ENCODE peak calls at places on chromosomes 13 and 19, in five cellular contexts. C is mesenchymal stem cell, E is HCT116, Z is keratinocyte, X is IMR-90. M is an unnamed sample.

GRCh38 chr19:722553-723101 is 13.9 kb downstream of the PALM start:
- DNase-seq in C (no peak), E (no peak), Z (no peak), X (no peak), M (no peak)

GRCh38 chr13:95627590-95627989 is 16.9 kb downstream of the DZIP1 start:
- DNase-seq in C (peak; percentile 14), E (no peak), Z (no peak), X (peak; percentile 79), M (no peak)

GRCh38 chr13:29905845-29906244 is 55.4 kb upstream of the UBL3 start:
- DNase-seq in C (peak; percentile 35), E (no peak), Z (no peak), X (peak; percentile 56), M (no peak)

GRCh38 chr13:97344250-97345175 is 89.5 kb upstream of the RAP2A start:
- DNase-seq in C (peak; percentile 70), E (peak; percentile 49), Z (no peak), X (peak; percentile 61), M (no peak)

GRCh38 chr13:113835461-113836274 is 28.2 kb downstream of the GAS6 start:
- DNase-seq in C (peak; percentile 65), E (no peak), Z (no peak), X (peak; percentile 79), M (no peak)

GRCh38 chr13:39023761-39024160 is 14.1 kb downstream of the PROSER1 start:
- DNase-seq in C (peak; percentile 84), E (no peak), Z (no peak), X (peak; percentile 54), M (no peak)

GRCh38 chr19:58054792-58055482 is 4.1 kb upstream of the ZNF135 start:
- DNase-seq in C (no peak), E (no peak), Z (no peak), X (peak; percentile 2), M (no peak)

GRCh38 chr13:70505809-70506208 is 397.6 kb upstream of the KLHL1 start:
- DNase-seq in C (no peak), E (no peak), Z (no peak), X (no peak), M (no peak)

GRCh38 chr13:64928704-64929499 is 2301.2 kb downstream of the PCDH9 start:
- DNase-seq in C (peak; percentile 91), E (peak; percentile 42), Z (no peak), X (peak; percentile 86), M (no peak)

GRCh38 chr13:109366521-109366920 is 419.9 kb downstream of the IRS2 start:
- DNase-seq in C (no peak), E (no peak), Z (no peak), X (peak; percentile 22), M (no peak)

GRCh38 chr13:41568990-41569387 is 111.6 kb downstream of the RGCC start:
- DNase-seq in C (no peak), E (no peak), Z (no peak), X (peak; percentile 70), M (no peak)

GRCh38 chr13:46866150-46866549 is 30.7 kb downstream of the HTR2A start:
- DNase-seq in C (peak; percentile 96), E (no peak), Z (peak; percentile 2), X (peak; percentile 63), M (peak; percentile 94)

GRCh38 chr13:112733661-112734379 is 44.0 kb downstream of the ATP11A start:
- DNase-seq in C (no peak), E (no peak), Z (no peak), X (no peak), M (no peak)

GRCh38 chr19:38676023-38676877 is 28.8 kb downstream of the ACTN4 start:
- DNase-seq in C (peak; percentile 94), E (no peak), Z (no peak), X (peak; percentile 78), M (no peak)

GRCh38 chr19:55249841-55250240 is 9.0 kb downstream of the PPP6R1 start:
- DNase-seq in C (no peak), E (no peak), Z (no peak), X (no peak), M (no peak)

GRCh38 chr13:23918208-23918607 is 20.9 kb upstream of the C1QTNF9B start:
- DNase-seq in C (no peak), E (no peak), Z (no peak), X (peak; percentile 38), M (peak; percentile 26)

GRCh38 chr19:29372921-29373797 is 152.6 kb upstream of the VSTM2B start:
- DNase-seq in C (no peak), E (no peak), Z (no peak), X (no peak), M (no peak)

GRCh38 chr19:5994407-5995165 is 16.6 kb upstream of the RANBP3 start:
- DNase-seq in C (no peak), E (no peak), Z (no peak), X (no peak), M (no peak)
- H3K9ac ChIP-seq in C (no peak overlapping the region), E (no peak overlapping the region), Z (no peak overlapping the region), X (no peak overlapping the region), M (no peak overlapping the region)

GRCh38 chr13:37870895-37871550 is 1.5 kb upstream of the TRPC4 start:
- DNase-seq in C (peak; percentile 81), E (no peak), Z (no peak), X (peak; percentile 79), M (no peak)
- H3K9ac ChIP-seq in C (peak overlapping the region; percentile 48), E (no peak overlapping the region), Z (no peak overlapping the region), X (no peak overlapping the region), M (no peak overlapping the region)

DNA sequence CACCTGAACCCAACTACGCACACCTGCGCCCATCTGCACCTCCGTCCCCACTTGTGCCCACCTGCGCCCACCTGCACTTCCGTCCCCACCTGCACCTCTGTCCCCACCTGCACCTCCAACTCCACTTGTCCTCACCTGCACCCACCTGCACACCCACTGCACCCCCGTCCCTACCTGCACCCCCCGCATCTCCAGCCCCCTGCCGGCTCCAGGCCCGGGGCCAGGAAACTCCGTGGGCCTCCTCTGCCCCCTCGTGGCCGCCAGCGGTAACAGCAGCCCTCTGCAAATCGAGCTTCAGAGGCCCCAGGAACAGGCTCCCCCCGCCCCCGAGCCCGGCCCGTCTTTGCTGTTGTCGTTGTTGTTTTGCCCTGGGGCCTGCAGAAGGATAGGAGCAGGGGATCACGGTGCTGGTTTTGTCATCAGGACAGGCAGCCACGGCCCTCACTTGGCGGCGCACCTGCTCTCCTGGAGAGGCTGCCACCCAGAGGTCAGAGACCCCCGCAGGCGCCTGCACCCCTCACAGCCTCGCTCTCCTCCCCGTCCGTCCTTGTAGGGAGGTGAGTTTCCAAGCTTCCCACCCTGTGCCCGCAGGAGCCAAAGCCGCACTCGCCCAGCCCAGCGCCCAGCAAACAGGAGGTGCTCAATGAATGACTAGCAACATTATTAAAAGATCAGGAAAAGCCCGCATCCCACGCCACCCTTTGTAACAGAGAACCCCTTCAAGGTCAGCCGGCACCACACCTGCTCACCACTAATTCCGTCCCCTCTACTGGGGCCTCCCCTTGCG is 65.4 kb downstream of the GNG7 start:
- DNase-seq in C (peak; percentile 52), E (no peak), Z (no peak), X (peak; percentile 31), M (no peak)
- H3K9ac ChIP-seq in C (no peak overlapping the region), E (no peak overlapping the region), Z (no peak overlapping the region), X (no peak overlapping the region), M (no peak overlapping the region)

DNA sequence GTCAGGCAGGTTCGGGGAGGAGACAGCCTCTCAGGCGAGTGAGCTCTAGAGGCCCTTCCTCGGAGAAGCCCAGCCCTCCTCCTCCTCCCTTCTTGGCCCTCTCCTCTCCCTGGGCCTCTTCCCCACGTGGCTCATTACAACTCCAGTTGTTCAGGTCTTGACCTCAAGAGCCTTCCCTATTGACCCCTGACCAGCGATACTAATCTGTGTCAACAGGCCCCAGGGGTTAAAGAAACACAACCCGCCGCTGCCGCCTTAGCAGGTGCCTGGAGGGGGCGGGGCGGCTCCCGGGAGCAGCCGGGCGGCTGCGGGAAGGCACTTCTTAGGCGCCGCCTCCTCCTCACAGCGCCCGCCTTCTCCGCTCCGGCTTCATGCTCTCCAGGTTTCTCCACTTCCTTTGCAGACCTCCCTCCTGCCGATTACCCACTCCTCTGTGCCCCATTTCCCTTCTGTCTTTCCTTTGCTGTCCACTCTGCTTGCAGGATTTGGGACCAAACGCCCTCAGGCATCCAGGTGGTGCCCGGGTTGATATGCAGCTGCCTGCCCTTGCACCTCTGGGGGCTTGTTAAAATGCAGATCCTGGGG is 51.0 kb downstream of the LYL1 start:
- DNase-seq in C (peak; percentile 38), E (no peak), Z (no peak), X (peak; percentile 24), M (no peak)
- H3K9ac ChIP-seq in C (peak overlapping the region; percentile 87), E (peak overlapping the region; percentile 81), Z (no peak overlapping the region), X (peak overlapping the region; percentile 35), M (peak overlapping the region; percentile 49)

GRCh38 chr13:21123956-21124355 is 52.4 kb downstream of the SKA3 start:
- DNase-seq in C (no peak), E (no peak), Z (no peak), X (no peak), M (no peak)
- H3K9ac ChIP-seq in C (no peak overlapping the region), E (no peak overlapping the region), Z (no peak overlapping the region), X (no peak overlapping the region), M (no peak overlapping the region)

GRCh38 chr19:42313096-42313839 is at the start of gene TMEM145:
- DNase-seq in C (peak; percentile 64), E (no peak), Z (no peak), X (peak; percentile 52), M (no peak)
- H3K9ac ChIP-seq in C (no peak within 1 kb of the TSS), E (peak within 1 kb of the TSS; percentile 49), Z (no peak within 1 kb of the TSS), X (no peak within 1 kb of the TSS), M (no peak within 1 kb of the TSS)

DNA sequence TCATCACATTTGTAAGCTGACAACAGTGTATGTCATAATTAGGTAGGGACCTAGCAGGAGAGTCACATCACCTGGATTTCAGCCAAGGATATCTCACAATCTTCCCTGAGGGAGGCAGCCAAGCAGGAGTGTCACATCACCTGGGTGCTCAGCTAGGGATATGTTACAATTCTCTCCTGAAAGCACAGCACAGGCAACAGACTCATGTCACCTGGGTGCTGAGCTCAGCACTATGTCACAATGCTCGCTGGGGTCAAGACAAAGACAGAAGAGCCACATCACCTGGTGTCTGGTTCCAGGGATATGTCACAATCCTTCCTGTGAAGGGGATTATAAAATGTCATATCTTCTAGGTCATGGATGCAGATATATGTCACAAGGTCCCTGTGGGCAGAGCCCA is 123.7 kb downstream of the ZNF675 start:
- DNase-seq in C (no peak), E (no peak), Z (no peak), X (no peak), M (no peak)
- H3K9ac ChIP-seq in C (no peak overlapping the region), E (no peak overlapping the region), Z (no peak overlapping the region), X (no peak overlapping the region), M (no peak overlapping the region)